ENCODE peak calls at places on chromosomes 2 and 18, in four cellular contexts. One of them, this sample, is unnamed.

GRCh38 chr2:131040661-131041401 is 52.4 kb downstream of the FAM168B start:
- DNase-seq in GM23338: no peak
- DNase-seq in neural progenitor cell: no peak
- DNase-seq in GM23248: no peak
- DNase-seq in this sample: no peak

GRCh38 chr2:80830891-80831290 is 526.3 kb upstream of the LRRTM1 start:
- DNase-seq in GM23338: no peak
- DNase-seq in neural progenitor cell: no peak
- DNase-seq in GM23248: no peak
- DNase-seq in this sample: peak; percentile 95

GRCh38 chr2:218720048-218721041 is 9.7 kb downstream of the TTLL4 start:
- DNase-seq in GM23338: peak; percentile 59
- DNase-seq in neural progenitor cell: no peak
- DNase-seq in GM23248: no peak
- DNase-seq in this sample: no peak

GRCh38 chr2:69188174-69188900 is 175.4 kb downstream of the ANTXR1 start:
- DNase-seq in GM23338: no peak
- DNase-seq in neural progenitor cell: no peak
- DNase-seq in GM23248: no peak
- DNase-seq in this sample: no peak

GRCh38 chr2:3762771-3763447 is 59.5 kb downstream of the DCDC2C start:
- DNase-seq in GM23338: no peak
- DNase-seq in neural progenitor cell: no peak
- DNase-seq in GM23248: no peak
- DNase-seq in this sample: no peak

GRCh38 chr2:68560583-68560982 is 82.8 kb upstream of the PROKR1 start:
- DNase-seq in GM23338: no peak
- DNase-seq in neural progenitor cell: no peak
- DNase-seq in GM23248: no peak
- DNase-seq in this sample: no peak

GRCh38 chr2:72275084-72275483 is 127.4 kb upstream of the CYP26B1 start:
- DNase-seq in GM23338: no peak
- DNase-seq in neural progenitor cell: no peak
- DNase-seq in GM23248: no peak
- DNase-seq in this sample: no peak

GRCh38 chr2:43852196-43852730 is 13.5 kb downstream of the ABCG8 start:
- DNase-seq in GM23338: no peak
- DNase-seq in neural progenitor cell: no peak
- DNase-seq in GM23248: no peak
- DNase-seq in this sample: no peak

GRCh38 chr2:127811922-127812321 is 951 bp upstream of the WDR33 start:
- DNase-seq in GM23338: no peak
- DNase-seq in neural progenitor cell: no peak
- DNase-seq in GM23248: no peak
- DNase-seq in this sample: no peak
- TF ChIP-seq EZH2phosphoT487 in GM23338: no peak
- TF ChIP-seq EZH2phosphoT487 in neural progenitor cell: no peak
- TF ChIP-seq EZH2phosphoT487 in GM23248: no peak
- TF ChIP-seq EZH2phosphoT487 in this sample: no peak

GRCh38 chr2:40431600-40431955 is 20.3 kb downstream of the SLC8A1 start:
- DNase-seq in GM23338: no peak
- DNase-seq in neural progenitor cell: no peak
- DNase-seq in GM23248: peak; percentile 96
- DNase-seq in this sample: no peak
- TF ChIP-seq EZH2phosphoT487 in GM23338: no peak
- TF ChIP-seq EZH2phosphoT487 in neural progenitor cell: no peak
- TF ChIP-seq EZH2phosphoT487 in GM23248: no peak
- TF ChIP-seq EZH2phosphoT487 in this sample: no peak

GRCh38 chr2:104056451-104056850 is 797.5 kb upstream of the POU3F3 start:
- DNase-seq in GM23338: no peak
- DNase-seq in neural progenitor cell: no peak
- DNase-seq in GM23248: no peak
- DNase-seq in this sample: no peak

GRCh38 chr2:104046466-104046865 is 807.4 kb upstream of the POU3F3 start:
- DNase-seq in GM23338: no peak
- DNase-seq in neural progenitor cell: no peak
- DNase-seq in GM23248: no peak
- DNase-seq in this sample: peak; percentile 76

GRCh38 chr2:104052341-104052740 is 801.6 kb upstream of the POU3F3 start:
- DNase-seq in GM23338: no peak
- DNase-seq in neural progenitor cell: peak; percentile 79
- DNase-seq in GM23248: no peak
- DNase-seq in this sample: no peak

GRCh38 chr2:104049433-104049832 is 804.5 kb upstream of the POU3F3 start:
- DNase-seq in GM23338: no peak
- DNase-seq in neural progenitor cell: no peak
- DNase-seq in GM23248: no peak
- DNase-seq in this sample: no peak

GRCh38 chr2:104050632-104051242 is 803.2 kb upstream of the POU3F3 start:
- DNase-seq in GM23338: no peak
- DNase-seq in neural progenitor cell: no peak
- DNase-seq in GM23248: peak; percentile 1
- DNase-seq in this sample: no peak
- TF ChIP-seq EZH2phosphoT487 in GM23338: no peak
- TF ChIP-seq EZH2phosphoT487 in neural progenitor cell: no peak
- TF ChIP-seq EZH2phosphoT487 in GM23248: no peak
- TF ChIP-seq EZH2phosphoT487 in this sample: no peak

GRCh38 chr2:240397542-240397916 is 37.9 kb upstream of the GPC1 start:
- DNase-seq in GM23338: no peak
- DNase-seq in neural progenitor cell: no peak
- DNase-seq in GM23248: no peak
- DNase-seq in this sample: no peak

GRCh38 chr2:240395896-240396622 is 39.4 kb upstream of the GPC1 start:
- DNase-seq in GM23338: no peak
- DNase-seq in neural progenitor cell: no peak
- DNase-seq in GM23248: no peak
- DNase-seq in this sample: no peak

GRCh38 chr2:240397924-240398611 is 37.4 kb upstream of the GPC1 start:
- DNase-seq in GM23338: no peak
- DNase-seq in neural progenitor cell: no peak
- DNase-seq in GM23248: no peak
- DNase-seq in this sample: no peak

GRCh38 chr2:240395448-240395847 is 40.0 kb upstream of the GPC1 start:
- DNase-seq in GM23338: no peak
- DNase-seq in neural progenitor cell: no peak
- DNase-seq in GM23248: no peak
- DNase-seq in this sample: no peak

DNA sequence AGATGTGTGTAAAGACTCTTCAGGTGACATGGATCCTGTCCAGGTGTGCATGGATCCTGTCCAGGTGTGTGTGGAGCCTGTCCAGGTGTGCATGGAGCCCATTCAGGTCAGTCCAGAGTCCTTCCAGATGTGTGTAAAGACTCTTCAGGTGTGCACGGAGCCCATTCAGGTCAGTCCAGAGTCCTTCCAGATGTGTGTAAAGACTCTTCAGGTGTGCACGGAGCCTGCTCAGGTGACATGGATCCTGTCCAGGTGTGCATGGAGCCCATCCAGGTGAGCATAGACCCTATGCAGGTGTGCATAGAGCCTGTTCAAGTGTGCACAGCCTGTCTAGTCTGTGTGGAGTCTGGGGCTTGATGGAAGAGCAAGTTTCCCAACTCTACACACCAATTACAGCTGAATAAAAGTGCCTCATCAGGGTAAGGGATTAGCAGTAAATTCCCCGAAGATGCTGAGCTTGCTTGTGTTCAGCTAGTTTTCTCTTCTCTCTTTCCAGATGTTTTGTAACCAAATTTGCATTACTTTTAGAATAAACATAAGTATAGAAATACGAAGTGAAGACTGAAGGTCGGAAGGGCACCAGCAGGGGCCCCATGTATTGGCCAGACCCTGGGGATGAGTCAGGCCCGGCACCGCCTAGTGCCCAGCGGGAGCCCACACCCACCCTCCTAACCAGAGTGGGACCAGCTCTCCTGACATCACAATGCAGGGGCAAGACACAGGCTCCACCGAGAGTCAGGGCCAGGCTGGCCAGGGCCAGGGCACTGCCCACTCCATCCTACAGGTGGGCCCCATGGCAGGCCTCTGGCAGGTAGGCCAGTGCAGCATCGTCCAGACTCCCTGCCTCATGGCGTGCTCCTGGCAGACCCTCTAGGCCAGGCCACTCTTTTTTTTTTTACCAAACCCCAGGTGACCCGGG is 38.6 kb upstream of the GPC1 start:
- DNase-seq in GM23338: no peak
- DNase-seq in neural progenitor cell: no peak
- DNase-seq in GM23248: peak; percentile 15
- DNase-seq in this sample: no peak
- TF ChIP-seq EZH2phosphoT487 in GM23338: no peak
- TF ChIP-seq EZH2phosphoT487 in neural progenitor cell: no peak
- TF ChIP-seq EZH2phosphoT487 in GM23248: no peak
- TF ChIP-seq EZH2phosphoT487 in this sample: no peak

GRCh38 chr18:34650121-34650545 is 60.0 kb upstream of the DTNA start:
- DNase-seq in GM23338: no peak
- DNase-seq in neural progenitor cell: no peak
- DNase-seq in GM23248: peak; percentile 77
- DNase-seq in this sample: no peak
- TF ChIP-seq EZH2phosphoT487 in GM23338: no peak
- TF ChIP-seq EZH2phosphoT487 in neural progenitor cell: no peak
- TF ChIP-seq EZH2phosphoT487 in GM23248: no peak
- TF ChIP-seq EZH2phosphoT487 in this sample: no peak

GRCh38 chr18:45274026-45274425 is 341.2 kb upstream of the SLC14A2 start:
- DNase-seq in GM23338: no peak
- DNase-seq in neural progenitor cell: no peak
- DNase-seq in GM23248: no peak
- DNase-seq in this sample: no peak
- TF ChIP-seq EZH2phosphoT487 in GM23338: no peak
- TF ChIP-seq EZH2phosphoT487 in neural progenitor cell: no peak
- TF ChIP-seq EZH2phosphoT487 in GM23248: no peak
- TF ChIP-seq EZH2phosphoT487 in this sample: no peak

GRCh38 chr2:200763422-200763821 is 48.3 kb upstream of the BZW1 start:
- DNase-seq in GM23338: no peak
- DNase-seq in neural progenitor cell: no peak
- DNase-seq in GM23248: no peak
- DNase-seq in this sample: no peak
- TF ChIP-seq EZH2phosphoT487 in GM23338: no peak
- TF ChIP-seq EZH2phosphoT487 in neural progenitor cell: no peak
- TF ChIP-seq EZH2phosphoT487 in GM23248: no peak
- TF ChIP-seq EZH2phosphoT487 in this sample: no peak

DNA sequence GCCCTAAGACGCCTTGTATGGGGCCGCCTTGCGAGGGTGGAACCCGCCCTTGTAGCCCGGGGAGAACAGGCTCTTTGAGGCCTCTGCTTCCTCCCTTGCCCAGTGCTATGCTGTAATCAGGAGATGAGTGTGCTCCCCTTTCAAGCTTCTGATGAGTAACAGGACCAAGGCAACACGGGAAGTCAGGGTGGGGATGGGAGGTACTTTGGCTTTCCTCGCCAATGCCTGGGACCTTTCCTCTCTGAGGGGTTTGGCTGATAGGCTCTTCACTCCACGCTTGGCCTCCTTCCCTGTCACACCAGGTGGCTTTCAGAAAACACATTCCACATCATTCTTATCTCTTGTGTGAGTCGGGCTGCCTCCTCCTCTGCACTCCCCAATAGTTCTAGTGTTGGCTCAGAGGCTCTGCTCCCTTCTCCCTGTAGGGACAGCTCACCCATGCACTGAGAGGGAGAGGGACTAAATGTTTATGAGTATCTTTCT is 223.7 kb upstream of the TRIB2 start:
- DNase-seq in GM23338: no peak
- DNase-seq in neural progenitor cell: no peak
- DNase-seq in GM23248: peak; percentile 86
- DNase-seq in this sample: no peak
- TF ChIP-seq EZH2phosphoT487 in GM23338: no peak
- TF ChIP-seq EZH2phosphoT487 in neural progenitor cell: no peak
- TF ChIP-seq EZH2phosphoT487 in GM23248: no peak
- TF ChIP-seq EZH2phosphoT487 in this sample: no peak

GRCh38 chr18:79615586-79615985 is 64.0 kb upstream of the CTDP1 start:
- DNase-seq in GM23338: no peak
- DNase-seq in neural progenitor cell: no peak
- DNase-seq in GM23248: no peak
- DNase-seq in this sample: no peak

GRCh38 chr18:79615091-79615490 is 64.5 kb upstream of the CTDP1 start:
- DNase-seq in GM23338: no peak
- DNase-seq in neural progenitor cell: no peak
- DNase-seq in GM23248: no peak
- DNase-seq in this sample: no peak

GRCh38 chr18:79612291-79613108 is 67.1 kb upstream of the CTDP1 start:
- DNase-seq in GM23338: no peak
- DNase-seq in neural progenitor cell: no peak
- DNase-seq in GM23248: no peak
- DNase-seq in this sample: no peak

GRCh38 chr18:79613186-79613931 is 66.2 kb upstream of the CTDP1 start:
- DNase-seq in GM23338: no peak
- DNase-seq in neural progenitor cell: no peak
- DNase-seq in GM23248: no peak
- DNase-seq in this sample: no peak

GRCh38 chr18:79614211-79615028 is 65.2 kb upstream of the CTDP1 start:
- DNase-seq in GM23338: no peak
- DNase-seq in neural progenitor cell: no peak
- DNase-seq in GM23248: no peak
- DNase-seq in this sample: no peak
- TF ChIP-seq EZH2phosphoT487 in GM23338: no peak
- TF ChIP-seq EZH2phosphoT487 in neural progenitor cell: no peak
- TF ChIP-seq EZH2phosphoT487 in GM23248: no peak
- TF ChIP-seq EZH2phosphoT487 in this sample: no peak

This sample was measured in MM.1S.